ENCODE peak calls at places on chromosome 12, in nine cellular contexts. Q, R, H, M, D, C, G, K and W are unnamed samples.

GRCh38 chr12:43009307-43009706 is 419.8 kb upstream of the PRICKLE1 start:
- DNase-seq in Q (no peak), R (no peak), H (no peak), M (peak; percentile 37), D (no peak), C (no peak), G (no peak), K (no peak), W (no peak)

GRCh38 chr12:100566887-100567637 is 6.4 kb upstream of the GAS2L3 start:
- DNase-seq in Q (no peak), R (no peak), H (no peak), M (peak; percentile 56), D (no peak), C (no peak), G (no peak), K (peak; percentile 50), W (no peak)

GRCh38 chr12:107379852-107380567 is 286.7 kb upstream of the CRY1 start:
- DNase-seq in Q (no peak), R (no peak), H (no peak), M (peak; percentile 75), D (peak; percentile 54), C (no peak), G (no peak), K (peak; percentile 72), W (no peak)

GRCh38 chr12:109888179-109889020 is 8.1 kb upstream of the GLTP start:
- DNase-seq in Q (peak; percentile 76), R (no peak), H (no peak), M (peak; percentile 83), D (no peak), C (no peak), G (no peak), K (peak; percentile 98), W (no peak)

GRCh38 chr12:91001306-91001705 is 3.5 kb downstream of the EPYC start:
- DNase-seq in Q (no peak), R (no peak), H (no peak), M (no peak), D (no peak), C (no peak), G (no peak), K (no peak), W (no peak)

GRCh38 chr12:130041983-130042812 is 120.1 kb upstream of the FZD10 start:
- DNase-seq in Q (no peak), R (no peak), H (peak; percentile 63), M (no peak), D (no peak), C (no peak), G (peak; percentile 20), K (no peak), W (peak; percentile 15)

GRCh38 chr12:123063535-123063934 is 83.1 kb downstream of the ARL6IP4 start:
- DNase-seq in Q (peak; percentile 75), R (no peak), H (peak; percentile 84), M (peak; percentile 62), D (no peak), C (no peak), G (no peak), K (peak; percentile 58), W (peak; percentile 36)

GRCh38 chr12:101901782-101902181 is 24.4 kb downstream of the DRAM1 start:
- DNase-seq in Q (no peak), R (no peak), H (no peak), M (no peak), D (no peak), C (no peak), G (no peak), K (no peak), W (no peak)

GRCh38 chr12:114679942-114680341 is 4.0 kb downstream of the TBX3 start:
- DNase-seq in Q (no peak), R (no peak), H (no peak), M (no peak), D (no peak), C (no peak), G (no peak), K (peak; percentile 38), W (no peak)

GRCh38 chr12:84653482-84653881 is 259.1 kb downstream of the SLC6A15 start:
- DNase-seq in Q (no peak), R (no peak), H (no peak), M (no peak), D (no peak), C (no peak), G (no peak), K (no peak), W (no peak)